ENCODE peak calls at places on chromosomes 11 and 22, in six cellular contexts. F is left ventricle myocardium inferior, L is A549, I is cardiac muscle cell, V is lung, C is prostate gland. Q is an unnamed sample.

GRCh38 chr11:36213050-36213840 is 76.0 kb downstream of the COMMD9 start:
- DNase-seq in F (no peak), L (no peak), I (no peak), V (no peak), C (no peak), Q (no peak)

GRCh38 chr11:33892906-33893594 is 1.2 kb upstream of the LMO2 start:
- DNase-seq in F (no peak), L (no peak), I (no peak), V (no peak), C (no peak), Q (no peak)

GRCh38 chr11:106998126-106998525 is 20.1 kb downstream of the GUCY1A2 start:
- DNase-seq in F (no peak), L (no peak), I (peak; percentile 74), V (no peak), C (no peak), Q (no peak)

GRCh38 chr22:25645964-25646363 is 81.5 kb downstream of the GRK3 start:
- DNase-seq in F (no peak), L (no peak), I (no peak), V (no peak), C (no peak), Q (no peak)

GRCh38 chr11:100830295-100830694 is 143.2 kb downstream of the ARHGAP42 start:
- DNase-seq in F (no peak), L (no peak), I (peak; percentile 40), V (no peak), C (no peak), Q (no peak)

GRCh38 chr11:110349109-110349996 is 52.9 kb upstream of the RDX start:
- DNase-seq in F (no peak), L (no peak), I (peak; percentile 8), V (no peak), C (no peak), Q (no peak)

GRCh38 chr11:7638710-7639642 is 34.3 kb downstream of the CYB5R2 start:
- DNase-seq in F (peak; percentile 48), L (no peak), I (no peak), V (no peak), C (no peak), Q (no peak)

GRCh38 chr11:77081976-77082836 is 15.4 kb downstream of the CAPN5 start:
- DNase-seq in F (no peak), L (no peak), I (no peak), V (no peak), C (no peak), Q (no peak)

GRCh38 chr11:118889796-118890195 is 6.1 kb downstream of the CXCR5 start:
- DNase-seq in F (peak; percentile 74), L (no peak), I (peak; percentile 50), V (no peak), C (no peak), Q (peak; percentile 80)

GRCh38 chr22:22380098-22381030 is 128.2 kb downstream of the ZNF280B start:
- DNase-seq in F (no peak), L (no peak), I (no peak), V (no peak), C (no peak), Q (no peak)

GRCh38 chr11:61728066-61728939 is 24.1 kb upstream of the MYRF start:
- DNase-seq in F (no peak), L (no peak), I (no peak), V (no peak), C (no peak), Q (no peak)

GRCh38 chr11:69055598-69056516 is 7.1 kb downstream of the TPCN2 start:
- DNase-seq in F (peak; percentile 60), L (no peak), I (no peak), V (no peak), C (no peak), Q (peak; percentile 37)

GRCh38 chr11:126332221-126332711 is 23.2 kb upstream of the ST3GAL4 start:
- DNase-seq in F (peak; percentile 77), L (no peak), I (peak; percentile 83), V (no peak), C (no peak), Q (no peak)

GRCh38 chr22:24200616-24201212 is 19.4 kb downstream of the SUSD2 start:
- DNase-seq in F (no peak), L (peak; percentile 60), I (peak; percentile 78), V (no peak), C (no peak), Q (no peak)

GRCh38 chr11:95884364-95884763 is 39.5 kb downstream of the MTMR2 start:
- DNase-seq in F (no peak), L (no peak), I (peak; percentile 54), V (no peak), C (no peak), Q (no peak)

GRCh38 chr11:69876013-69876412 is 56.8 kb upstream of the FGF3 start:
- DNase-seq in F (peak; percentile 2), L (no peak), I (no peak), V (no peak), C (no peak), Q (peak; percentile 33)

GRCh38 chr11:6476571-6476970 is 2.8 kb upstream of the TRIM3 start:
- DNase-seq in F (no peak), L (no peak), I (no peak), V (no peak), C (no peak), Q (no peak)

GRCh38 chr11:112525270-112525669 is 264.6 kb upstream of the PLET1 start:
- DNase-seq in F (no peak), L (no peak), I (peak; percentile 52), V (no peak), C (no peak), Q (no peak)

GRCh38 chr22:19760652-19761002 is at the start of gene TBX1:
- DNase-seq in F (no peak), L (no peak), I (no peak), V (no peak), C (no peak), Q (no peak)

GRCh38 chr11:15675683-15676082 is 561.0 kb downstream of the INSC start:
- DNase-seq in F (no peak), L (no peak), I (peak; percentile 73), V (no peak), C (no peak), Q (no peak)

GRCh38 chr22:37611202-37611601 is 2.6 kb downstream of the GGA1 start:
- DNase-seq in F (no peak), L (no peak), I (peak; percentile 34), V (no peak), C (no peak), Q (no peak)

GRCh38 chr22:20421507-20421874 is 16.1 kb downstream of the SCARF2 start:
- DNase-seq in F (no peak), L (no peak), I (no peak), V (no peak), C (no peak), Q (no peak)

GRCh38 chr11:45768486-45768885 is 36.5 kb upstream of the SLC35C1 start:
- DNase-seq in F (no peak), L (no peak), I (no peak), V (no peak), C (no peak), Q (no peak)

GRCh38 chr22:42189761-42190160 is 59.2 kb upstream of the CYP2D6 start:
- DNase-seq in F (no peak), L (no peak), I (no peak), V (no peak), C (no peak), Q (no peak)

GRCh38 chr11:8757533-8757932 is 74.9 kb downstream of the RPL27A start:
- DNase-seq in F (no peak), L (no peak), I (no peak), V (no peak), C (no peak), Q (no peak)

GRCh38 chr11:116689413-116690127 is 83.2 kb downstream of the BUD13 start:
- DNase-seq in F (no peak), L (no peak), I (no peak), V (no peak), C (no peak), Q (no peak)

GRCh38 chr22:18966748-18967147 is 30.7 kb upstream of the PRODH start:
- DNase-seq in F (no peak), L (no peak), I (no peak), V (no peak), C (no peak), Q (peak; percentile 56)

GRCh38 chr11:129652828-129653227 is 162.8 kb upstream of the TMEM45B start:
- DNase-seq in F (no peak), L (no peak), I (no peak), V (no peak), C (no peak), Q (no peak)

DNA sequence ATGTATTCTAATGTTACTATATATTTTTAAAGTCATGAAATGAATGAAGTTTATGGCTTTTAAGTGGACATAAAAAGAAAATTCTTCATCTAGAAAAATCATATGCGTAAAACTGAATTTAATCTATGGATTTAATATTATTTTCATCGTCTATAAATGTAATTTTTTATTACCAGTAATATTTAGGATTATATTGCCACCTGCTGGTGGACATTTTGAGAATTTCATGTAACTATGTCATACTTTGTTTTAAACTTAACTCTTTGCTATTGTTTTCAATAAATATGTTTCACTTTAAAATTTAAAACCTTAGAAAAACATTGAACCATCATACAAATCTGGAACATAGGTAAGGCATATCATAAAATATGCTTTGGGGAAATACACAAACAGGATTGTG is 66.5 kb upstream of the CEP126 start:
- DNase-seq in F (no peak), L (no peak), I (peak; percentile 35), V (no peak), C (no peak), Q (no peak)
- TF ChIP-seq CTCF in F (peak; percentile 57), L (peak; percentile 43), I (peak; percentile 36), V (no peak), C (no peak), Q (no peak)

DNA sequence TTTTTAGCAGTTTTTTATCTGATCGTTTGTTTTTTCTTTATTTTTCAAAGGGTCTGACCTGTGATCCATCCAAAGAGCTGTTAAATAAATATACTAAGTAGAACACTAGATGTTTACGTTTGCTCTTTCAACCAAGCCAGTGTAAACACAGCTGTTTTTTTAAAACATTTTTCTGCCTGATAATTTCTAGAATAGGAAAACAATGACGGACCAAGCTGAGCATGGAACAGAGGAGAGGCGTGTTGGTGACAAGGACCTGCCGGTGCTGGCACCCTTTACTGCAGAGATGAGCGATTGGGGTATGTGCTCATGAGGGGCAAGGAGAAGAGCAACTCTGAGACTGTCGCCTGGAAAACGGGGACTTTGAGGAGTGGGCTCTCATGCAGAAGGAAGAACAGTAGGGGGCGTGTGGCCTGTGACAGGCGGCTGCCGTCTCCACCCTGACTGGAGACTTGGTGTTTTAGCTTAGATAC is 28.6 kb upstream of the PANX2 start:
- DNase-seq in F (no peak), L (no peak), I (no peak), V (no peak), C (no peak), Q (no peak)
- H3K4me1 ChIP-seq in F (no peaks in the 10 kb centered on the region), L (peaks cover 10% of the 10 kb centered on the region), I (peaks cover 20% of the 10 kb centered on the region), V (no peaks in the 10 kb centered on the region), C (peaks cover 18% of the 10 kb centered on the region), Q (no peaks in the 10 kb centered on the region)

GRCh38 chr11:25793637-25794036 is 538.3 kb upstream of the ANO3 start:
- DNase-seq in F (no peak), L (no peak), I (no peak), V (no peak), C (no peak), Q (no peak)

DNA sequence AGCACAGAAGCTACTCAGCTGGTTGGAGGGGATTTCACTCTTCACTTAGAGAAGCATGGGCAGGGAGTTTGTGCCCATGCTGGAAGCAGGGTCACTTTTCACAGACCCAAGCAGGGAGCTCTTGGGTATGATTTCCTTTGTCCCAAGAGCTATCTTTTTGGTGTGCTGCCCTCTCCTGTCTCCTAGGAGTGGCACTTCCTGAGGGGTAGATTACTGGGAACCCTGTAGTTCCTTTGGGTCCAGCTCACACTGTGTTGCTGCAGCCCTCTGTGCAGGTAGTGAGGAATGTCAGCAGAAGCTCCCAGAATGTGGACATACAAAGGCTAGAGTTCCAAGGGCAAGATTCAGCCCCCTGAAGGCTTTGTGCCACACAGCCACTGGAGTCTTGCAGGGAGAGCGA is 537.1 kb upstream of the ANO3 start:
- DNase-seq in F (no peak), L (no peak), I (no peak), V (no peak), C (no peak), Q (no peak)
- TF ChIP-seq CTCF in F (no peak), L (no peak), I (no peak), V (no peak), C (no peak), Q (no peak)

GRCh38 chr22:49812838-49813237 is 14.8 kb downstream of the BRD1 start:
- DNase-seq in F (no peak), L (no peak), I (peak; percentile 20), V (no peak), C (no peak), Q (no peak)
- H3K4me1 ChIP-seq in F (peaks cover 80% of the 10 kb centered on the region), L (peaks cover 16% of the 10 kb centered on the region), I (no peaks in the 10 kb centered on the region), V (no peaks in the 10 kb centered on the region), C (no peaks in the 10 kb centered on the region), Q (peaks cover 6% of the 10 kb centered on the region)